ENCODE peak calls at places on chromosomes 11 and 22, in six cellular contexts. One of them, this sample, is unnamed.
A peak's percentile ranks its signal among the peaks of the same experiment; 100 is the strongest.

GRCh38 chr22:50498322-50498861 is 9.1 kb downstream of the LMF2 start:
- DNase-seq in H1: peak; percentile 87
- DNase-seq in breast epithelium: no peak
- DNase-seq in prostate gland: peak; percentile 66
- DNase-seq in GM23338: peak; percentile 91
- DNase-seq in SK-N-SH: peak; percentile 77
- DNase-seq in this sample: peak; percentile 35

GRCh38 chr11:78564889-78565467 is 9.7 kb downstream of the NARS2 start:
- DNase-seq in H1: no peak
- DNase-seq in breast epithelium: no peak
- DNase-seq in prostate gland: no peak
- DNase-seq in GM23338: no peak
- DNase-seq in SK-N-SH: no peak
- DNase-seq in this sample: no peak

GRCh38 chr22:44214764-44215163 is 34.0 kb downstream of the PARVG start:
- DNase-seq in H1: peak; percentile 13
- DNase-seq in breast epithelium: no peak
- DNase-seq in prostate gland: no peak
- DNase-seq in GM23338: no peak
- DNase-seq in SK-N-SH: no peak
- DNase-seq in this sample: no peak

GRCh38 chr22:49023161-49023878 is 804.4 kb downstream of the BRD1 start:
- DNase-seq in H1: no peak
- DNase-seq in breast epithelium: no peak
- DNase-seq in prostate gland: no peak
- DNase-seq in GM23338: no peak
- DNase-seq in SK-N-SH: no peak
- DNase-seq in this sample: no peak

GRCh38 chr22:32389685-32390084 is 22.4 kb downstream of the RTCB start:
- DNase-seq in H1: peak; percentile 59
- DNase-seq in breast epithelium: no peak
- DNase-seq in prostate gland: no peak
- DNase-seq in GM23338: peak; percentile 74
- DNase-seq in SK-N-SH: peak; percentile 24
- DNase-seq in this sample: no peak

GRCh38 chr11:35564246-35564595 is 38.8 kb upstream of the PAMR1 start:
- DNase-seq in H1: no peak
- DNase-seq in breast epithelium: no peak
- DNase-seq in prostate gland: no peak
- DNase-seq in GM23338: no peak
- DNase-seq in SK-N-SH: no peak
- DNase-seq in this sample: no peak

GRCh38 chr11:134037093-134037908 is 31.6 kb upstream of the JAM3 start:
- DNase-seq in H1: peak; percentile 83
- DNase-seq in breast epithelium: peak; percentile 54
- DNase-seq in prostate gland: peak; percentile 70
- DNase-seq in GM23338: peak; percentile 82
- DNase-seq in SK-N-SH: peak; percentile 84
- DNase-seq in this sample: no peak

GRCh38 chr22:24208012-24208749 is 26.9 kb downstream of the SUSD2 start:
- DNase-seq in H1: no peak
- DNase-seq in breast epithelium: peak; percentile 72
- DNase-seq in prostate gland: peak; percentile 86
- DNase-seq in GM23338: no peak
- DNase-seq in SK-N-SH: peak; percentile 2
- DNase-seq in this sample: peak; percentile 83

GRCh38 chr11:67631427-67631826 is 1.7 kb upstream of the NUDT8 start:
- DNase-seq in H1: no peak
- DNase-seq in breast epithelium: no peak
- DNase-seq in prostate gland: no peak
- DNase-seq in GM23338: no peak
- DNase-seq in SK-N-SH: no peak
- DNase-seq in this sample: no peak

GRCh38 chr22:44995282-44995597 is 14.6 kb downstream of the PHF21B start:
- DNase-seq in H1: no peak
- DNase-seq in breast epithelium: no peak
- DNase-seq in prostate gland: no peak
- DNase-seq in GM23338: no peak
- DNase-seq in SK-N-SH: no peak
- DNase-seq in this sample: no peak

GRCh38 chr11:117815262-117815803 is 9.2 kb downstream of the FXYD2 start:
- DNase-seq in H1: no peak
- DNase-seq in breast epithelium: no peak
- DNase-seq in prostate gland: no peak
- DNase-seq in GM23338: no peak
- DNase-seq in SK-N-SH: no peak
- DNase-seq in this sample: no peak

GRCh38 chr11:10728779-10729472 is 22.1 kb upstream of the CTR9 start:
- DNase-seq in H1: peak; percentile 74
- DNase-seq in breast epithelium: no peak
- DNase-seq in prostate gland: no peak
- DNase-seq in GM23338: peak; percentile 89
- DNase-seq in SK-N-SH: peak; percentile 81
- DNase-seq in this sample: no peak

GRCh38 chr11:95229199-95230053 is 1.6 kb downstream of the SESN3 start:
- DNase-seq in H1: no peak
- DNase-seq in breast epithelium: no peak
- DNase-seq in prostate gland: no peak
- DNase-seq in GM23338: peak; percentile 28
- DNase-seq in SK-N-SH: peak; percentile 14
- DNase-seq in this sample: no peak

GRCh38 chr11:63565728-63566127 is 2.5 kb upstream of the PLAAT2 start:
- DNase-seq in H1: no peak
- DNase-seq in breast epithelium: peak; percentile 15
- DNase-seq in prostate gland: no peak
- DNase-seq in GM23338: no peak
- DNase-seq in SK-N-SH: no peak
- DNase-seq in this sample: no peak

GRCh38 chr11:28697920-28698827 is 590.0 kb downstream of the METTL15 start:
- DNase-seq in H1: peak; percentile 91
- DNase-seq in breast epithelium: no peak
- DNase-seq in prostate gland: peak; percentile 19
- DNase-seq in GM23338: peak; percentile 89
- DNase-seq in SK-N-SH: peak; percentile 56
- DNase-seq in this sample: no peak

GRCh38 chr11:85682330-85683305 is 3.4 kb downstream of the CCDC89 start:
- DNase-seq in H1: no peak
- DNase-seq in breast epithelium: peak; percentile 25
- DNase-seq in prostate gland: peak; percentile 58
- DNase-seq in GM23338: no peak
- DNase-seq in SK-N-SH: peak; percentile 81
- DNase-seq in this sample: no peak

GRCh38 chr22:44588348-44588747 is 90.3 kb upstream of the RTL6 start:
- DNase-seq in H1: no peak
- DNase-seq in breast epithelium: no peak
- DNase-seq in prostate gland: no peak
- DNase-seq in GM23338: no peak
- DNase-seq in SK-N-SH: no peak
- DNase-seq in this sample: no peak

GRCh38 chr22:46070215-46070721 is 80.1 kb upstream of the PPARA start:
- DNase-seq in H1: peak; percentile 74
- DNase-seq in breast epithelium: no peak
- DNase-seq in prostate gland: no peak
- DNase-seq in GM23338: peak; percentile 69
- DNase-seq in SK-N-SH: no peak
- DNase-seq in this sample: no peak

GRCh38 chr11:126189109-126189929 is 22.1 kb downstream of the RPUSD4 start:
- DNase-seq in H1: no peak
- DNase-seq in breast epithelium: no peak
- DNase-seq in prostate gland: no peak
- DNase-seq in GM23338: peak; percentile 12
- DNase-seq in SK-N-SH: no peak
- DNase-seq in this sample: no peak

GRCh38 chr11:126188332-126189108 is 22.9 kb downstream of the RPUSD4 start:
- DNase-seq in H1: no peak
- DNase-seq in breast epithelium: no peak
- DNase-seq in prostate gland: no peak
- DNase-seq in GM23338: no peak
- DNase-seq in SK-N-SH: no peak
- DNase-seq in this sample: no peak

GRCh38 chr11:126186031-126186698 is 25.3 kb downstream of the RPUSD4 start:
- DNase-seq in H1: no peak
- DNase-seq in breast epithelium: no peak
- DNase-seq in prostate gland: no peak
- DNase-seq in GM23338: no peak
- DNase-seq in SK-N-SH: no peak
- DNase-seq in this sample: no peak

GRCh38 chr11:126185200-126186030 is 26.0 kb downstream of the RPUSD4 start:
- DNase-seq in H1: no peak
- DNase-seq in breast epithelium: no peak
- DNase-seq in prostate gland: no peak
- DNase-seq in GM23338: peak; percentile 28
- DNase-seq in SK-N-SH: no peak
- DNase-seq in this sample: no peak

GRCh38 chr11:126186708-126187481 is 24.6 kb downstream of the RPUSD4 start:
- DNase-seq in H1: no peak
- DNase-seq in breast epithelium: no peak
- DNase-seq in prostate gland: no peak
- DNase-seq in GM23338: peak; percentile 53
- DNase-seq in SK-N-SH: no peak
- DNase-seq in this sample: no peak
- H3K27ac ChIP-seq in H1: no peak overlapping the region
- H3K27ac ChIP-seq in breast epithelium: no peak overlapping the region
- H3K27ac ChIP-seq in prostate gland: no peak overlapping the region
- H3K27ac ChIP-seq in GM23338: no peak overlapping the region
- H3K27ac ChIP-seq in SK-N-SH: no peak overlapping the region
- H3K27ac ChIP-seq in this sample: no peak overlapping the region

GRCh38 chr11:69000391-69000790 is 12.7 kb downstream of the MRGPRF start:
- DNase-seq in H1: no peak
- DNase-seq in breast epithelium: no peak
- DNase-seq in prostate gland: no peak
- DNase-seq in GM23338: no peak
- DNase-seq in SK-N-SH: no peak
- DNase-seq in this sample: no peak
- TF ChIP-seq POLR2AphosphoS5 in H1: no peak
- TF ChIP-seq POLR2AphosphoS5 in breast epithelium: no peak
- TF ChIP-seq POLR2AphosphoS5 in prostate gland: no peak
- TF ChIP-seq POLR2AphosphoS5 in GM23338: no peak
- TF ChIP-seq POLR2AphosphoS5 in SK-N-SH: no peak
- TF ChIP-seq POLR2AphosphoS5 in this sample: no peak

DNA sequence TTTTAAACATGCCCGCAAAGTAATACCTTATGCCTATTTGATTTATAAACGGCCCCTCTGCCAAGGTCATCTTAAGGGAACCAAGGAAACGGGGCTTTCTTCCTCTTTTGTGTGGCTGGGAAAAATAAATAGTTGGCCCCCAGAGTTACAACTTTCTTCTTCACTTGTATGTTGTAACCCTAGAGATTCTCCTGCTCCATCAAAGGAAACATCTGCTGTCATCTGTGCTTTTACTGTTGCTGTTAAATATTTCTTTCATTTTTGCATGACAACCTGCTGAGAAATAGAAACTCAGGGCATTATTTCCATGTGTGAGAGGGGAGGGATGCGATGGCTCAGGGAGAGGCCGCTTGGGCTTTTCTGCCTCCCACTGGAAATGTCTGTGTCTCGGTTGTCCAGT is 21.8 kb upstream of the CDC42EP2 start:
- DNase-seq in H1: no peak
- DNase-seq in breast epithelium: no peak
- DNase-seq in prostate gland: no peak
- DNase-seq in GM23338: no peak
- DNase-seq in SK-N-SH: no peak
- DNase-seq in this sample: no peak
- H3K36me3 ChIP-seq in H1: peaks cover 80% of the 10 kb centered on the region
- H3K36me3 ChIP-seq in breast epithelium: no peaks in the 10 kb centered on the region
- H3K36me3 ChIP-seq in prostate gland: no peaks in the 10 kb centered on the region
- H3K36me3 ChIP-seq in GM23338: peaks cover 28% of the 10 kb centered on the region
- H3K36me3 ChIP-seq in SK-N-SH: peaks cover 36% of the 10 kb centered on the region
- H3K36me3 ChIP-seq in this sample: peaks cover 12% of the 10 kb centered on the region

GRCh38 chr22:30245985-30246901 is at the start of gene LIF:
- DNase-seq in H1: peak; percentile 75
- DNase-seq in breast epithelium: no peak
- DNase-seq in prostate gland: no peak
- DNase-seq in GM23338: peak; percentile 76
- DNase-seq in SK-N-SH: peak; percentile 83
- DNase-seq in this sample: no peak
- H3K27ac ChIP-seq in H1: no peak within 1 kb of the TSS
- H3K27ac ChIP-seq in breast epithelium: peak within 1 kb of the TSS; percentile 60
- H3K27ac ChIP-seq in prostate gland: peak within 1 kb of the TSS; percentile 45
- H3K27ac ChIP-seq in GM23338: no peak within 1 kb of the TSS
- H3K27ac ChIP-seq in SK-N-SH: peak within 1 kb of the TSS; percentile 54
- H3K27ac ChIP-seq in this sample: peak within 1 kb of the TSS; percentile 95

DNA sequence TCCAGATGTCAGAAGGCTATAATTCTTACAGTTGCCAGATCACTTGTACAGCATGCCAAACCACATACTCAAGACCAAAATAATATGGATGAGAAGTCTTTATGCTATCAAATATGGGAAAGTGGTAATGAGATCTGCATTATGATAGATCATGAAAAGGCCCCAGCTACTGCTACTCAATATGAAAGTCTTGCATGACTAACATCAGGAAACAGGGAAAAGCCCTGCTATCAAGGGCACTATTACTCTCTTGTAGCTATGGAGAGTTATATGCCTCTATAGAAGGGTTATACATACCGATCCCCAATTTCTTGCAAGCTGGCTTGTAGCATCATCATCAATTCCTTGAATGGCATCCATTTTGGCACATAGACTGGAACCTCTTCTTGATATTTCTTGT is 30.2 kb upstream of the TMPRSS5 start:
- DNase-seq in H1: no peak
- DNase-seq in breast epithelium: no peak
- DNase-seq in prostate gland: no peak
- DNase-seq in GM23338: no peak
- DNase-seq in SK-N-SH: no peak
- DNase-seq in this sample: no peak
- TF ChIP-seq POLR2AphosphoS5 in H1: no peak
- TF ChIP-seq POLR2AphosphoS5 in breast epithelium: no peak
- TF ChIP-seq POLR2AphosphoS5 in prostate gland: no peak
- TF ChIP-seq POLR2AphosphoS5 in GM23338: no peak
- TF ChIP-seq POLR2AphosphoS5 in SK-N-SH: no peak
- TF ChIP-seq POLR2AphosphoS5 in this sample: no peak